ENCODE peak calls at places on chromosome 15, in eight cellular contexts. N is right lobe of liver; J is CD8-positive, alpha-beta memory T cell; R is mucosa of descending colon; W is PC-3; U is fibroblast of lung; V is mesendoderm; F is lung. K is an unnamed sample. For H3K4me1, the result is how much of the 10 kb centered on the place peaks cover.

GRCh38 chr15:101296418-101297405 is 1.7 kb upstream of the SNRPA1 start:
- DNase-seq in R (no peak), V (no peak), W (peak), F (no peak), U (peak), N (no peak), J (no peak), K (no peak)

GRCh38 chr15:99238849-99239248 is 10.5 kb downstream of the TTC23 start:
- DNase-seq in F (no peak), R (no peak), U (no peak), W (peak), J (no peak), V (no peak), N (no peak), K (no peak)

GRCh38 chr15:24898715-24899278 is 56.0 kb upstream of the SNRPN start:
- DNase-seq in F (no peak), J (no peak), W (no peak), N (no peak), R (no peak), U (no peak), V (peak), K (no peak)

GRCh38 chr15:98506172-98506571 is 142.2 kb upstream of the IGF1R start:
- DNase-seq in R (no peak), U (no peak), J (no peak), N (no peak), W (no peak), F (no peak), V (no peak), K (no peak)

GRCh38 chr15:92142242-92143232 is 251.1 kb upstream of the ST8SIA2 start:
- DNase-seq in R (no peak), J (no peak), U (no peak), F (peak), N (no peak), W (no peak), V (no peak), K (no peak)

GRCh38 chr15:33641069-33641468 is 327.2 kb upstream of the CHRM5 start:
- DNase-seq in U (no peak), V (no peak), F (no peak), N (no peak), R (no peak), W (no peak), J (no peak), K (no peak)

GRCh38 chr15:93467327-93467726 is 378.3 kb upstream of the RGMA start:
- DNase-seq in V (peak), R (no peak), N (no peak), W (no peak), J (no peak), U (no peak), F (peak), K (no peak)

GRCh38 chr15:31303434-31304073 is 23.1 kb upstream of the KLF13 start:
- DNase-seq in F (peak), J (no peak), U (no peak), V (peak), R (peak), W (no peak), N (peak), K (no peak)

GRCh38 chr15:100918690-100919480 is at the start of gene LRRK1:
- DNase-seq in W (peak), R (peak), F (no peak), U (peak), V (peak), N (peak), J (peak), K (no peak)

GRCh38 chr15:80403712-80404056 is 498 bp upstream of the ARNT2 start:
- DNase-seq in V (peak), N (no peak), W (no peak), U (no peak), R (no peak), J (no peak), F (no peak), K (no peak)

GRCh38 chr15:28086175-28086703 is 12.9 kb downstream of the OCA2 start:
- DNase-seq in V (peak), U (peak), F (peak), R (no peak), W (peak), J (peak), N (no peak), K (peak)

GRCh38 chr15:63856711-63857458 is 23.1 kb upstream of the HERC1 start:
- DNase-seq in N (no peak), F (no peak), U (no peak), J (no peak), W (peak), V (peak), R (no peak), K (no peak)

GRCh38 chr15:78454992-78455391 is 17.0 kb downstream of the IREB2 start:
- DNase-seq in W (no peak), F (no peak), V (no peak), R (no peak), J (no peak), N (no peak), U (no peak), K (no peak)
- H3K4me1 ChIP-seq in W (under half), F (under half), V (under half), R (under half), J (half or more), N (under half), U (under half), K (half or more)

DNA sequence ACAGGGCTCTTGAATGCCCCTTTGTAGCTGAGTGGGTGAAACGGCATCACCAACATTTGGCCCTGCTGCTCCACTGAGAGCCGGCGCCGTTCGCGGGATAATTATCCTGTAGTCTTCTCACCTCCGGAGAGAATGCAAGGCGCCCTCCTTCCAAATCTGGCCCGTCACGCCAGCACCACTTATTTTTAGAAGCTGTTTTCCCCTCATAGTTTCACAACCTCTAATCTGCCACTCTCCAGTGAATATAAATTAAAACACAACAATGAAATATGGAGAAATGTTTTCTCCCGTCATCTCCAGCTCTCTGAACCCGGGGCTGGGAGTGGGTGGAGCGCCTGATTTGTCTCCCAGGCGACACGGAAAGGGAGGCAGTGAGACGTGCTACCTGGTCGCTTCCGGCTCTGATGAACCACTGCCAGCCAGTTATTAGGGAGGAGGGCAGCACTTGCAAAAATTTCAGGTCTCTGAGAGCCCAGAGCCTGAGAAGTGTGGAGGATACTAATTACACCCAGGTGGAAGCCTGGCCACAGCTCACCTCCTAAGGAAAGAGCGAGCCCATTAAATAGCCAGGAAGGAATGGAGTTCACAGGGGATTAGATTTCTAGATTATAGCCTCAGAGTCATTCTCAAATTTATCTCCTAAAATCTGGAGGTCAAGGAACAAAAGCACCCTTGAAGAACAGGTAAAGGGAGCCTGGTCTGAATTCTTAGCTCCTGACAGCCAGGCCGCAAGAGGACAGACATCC is 58.8 kb downstream of the LIPC start:
- DNase-seq in W (no peak), N (no peak), J (no peak), F (no peak), V (no peak), U (no peak), R (no peak), K (no peak)
- H3K4me3 ChIP-seq in W (no peak), N (no peak), J (no peak), F (no peak), V (no peak), U (no peak), R (no peak), K (no peak)

GRCh38 chr15:40325188-40325587 is 1.7 kb downstream of the INAFM2 start:
- DNase-seq in V (no peak), W (no peak), F (no peak), N (no peak), R (no peak), U (no peak), J (no peak), K (no peak)
- H3K4me1 ChIP-seq in V (under half), W (under half), F (under half), N (under half), R (under half), U (under half), J (under half), K (under half)

DNA sequence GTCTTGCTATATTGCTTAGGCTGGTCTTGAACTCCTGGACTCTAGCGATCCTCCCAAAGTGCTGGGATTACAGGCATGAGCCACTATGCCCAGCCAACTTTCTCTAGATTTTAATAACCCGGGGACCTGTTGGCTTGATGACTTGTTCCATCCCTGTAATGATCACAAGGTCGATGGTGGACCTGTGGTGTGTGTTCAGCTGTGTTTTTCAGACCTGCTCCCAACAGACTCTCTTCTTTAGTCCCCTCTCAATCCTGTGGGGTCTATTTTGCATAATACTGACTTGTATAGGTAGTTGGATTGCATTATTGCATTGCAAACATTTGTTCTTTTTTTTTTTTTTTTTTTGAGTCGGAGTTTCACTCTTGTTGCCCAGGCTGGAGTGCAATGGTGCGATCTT is 1.9 kb downstream of the MAP2K1 start:
- DNase-seq in V (no peak), R (no peak), J (no peak), F (no peak), N (no peak), W (no peak), U (no peak), K (no peak)
- H3K4me3 ChIP-seq in V (no peak), R (no peak), J (no peak), F (no peak), N (peak), W (peak), U (peak), K (no peak)

GRCh38 chr15:71171195-71171594 is 55.9 kb downstream of the THSD4 start:
- DNase-seq in N (no peak), R (no peak), W (no peak), U (no peak), V (no peak), F (no peak), J (no peak), K (no peak)
- H3K4me1 ChIP-seq in N (under half), R (under half), W (under half), U (under half), V (under half), F (under half), J (under half), K (under half)

DNA sequence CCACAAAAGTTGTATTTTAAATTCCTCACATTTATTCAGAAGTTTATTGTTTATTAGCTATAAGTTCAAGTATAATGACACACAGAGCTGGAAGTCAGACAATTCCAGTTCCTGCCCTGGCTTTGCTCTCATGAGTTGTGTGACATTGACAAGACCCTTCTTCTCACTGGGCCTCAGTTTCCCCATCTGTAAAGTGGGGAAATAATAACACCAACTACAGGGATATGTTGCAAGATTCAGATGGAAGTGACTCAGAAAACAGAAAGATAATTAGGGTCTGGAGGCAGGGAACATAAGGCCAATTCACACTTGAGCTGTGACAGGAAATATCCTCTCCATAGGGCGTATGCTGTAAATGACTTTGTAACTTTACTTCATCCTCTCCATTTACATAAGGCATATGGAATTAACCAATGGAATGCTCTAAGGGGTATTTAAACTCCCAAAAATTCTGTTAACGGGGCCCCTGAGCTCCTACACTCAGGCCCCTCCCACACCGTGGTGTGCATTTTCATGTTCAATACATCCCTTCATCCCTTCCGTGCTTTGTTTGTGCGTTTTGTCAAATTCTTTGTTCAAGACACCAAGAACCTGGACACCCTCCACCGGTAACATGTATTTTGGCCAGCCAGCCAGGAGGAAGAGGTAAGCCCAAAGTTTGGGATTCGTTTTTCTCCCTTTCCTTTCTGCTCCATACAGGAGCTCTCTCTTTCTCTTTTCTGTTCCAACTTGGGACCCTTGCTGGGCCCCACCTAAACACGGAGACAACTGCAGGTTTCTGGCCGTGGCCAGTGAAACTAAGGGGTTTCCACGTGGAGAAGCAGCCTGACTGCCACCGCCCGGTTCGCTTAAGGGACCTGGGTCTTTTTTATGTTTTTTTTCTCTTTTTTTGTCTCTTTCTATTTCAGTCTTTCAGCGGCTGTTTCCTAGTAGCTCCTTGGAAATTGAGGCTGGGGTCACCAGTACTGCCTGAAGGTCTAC is 16.9 kb downstream of the CYP11A1 start:
- DNase-seq in V (peak), J (no peak), N (no peak), U (no peak), F (no peak), R (no peak), W (no peak), K (no peak)
- H3K4me3 ChIP-seq in V (no peak), J (no peak), N (no peak), U (no peak), F (no peak), R (no peak), W (no peak), K (no peak)

K was measured in CD8-positive, alpha-beta T cell.